ENCODE peak calls at places on chromosome 13, in eight cellular contexts. One of them, this sample, is unnamed.

GRCh38 chr13:45242070-45242469 is 41.2 kb upstream of the KCTD4 start:
- DNase-seq in coronary artery: no peak
- DNase-seq in right lobe of liver: no peak
- DNase-seq in A549: no peak
- DNase-seq in bronchial epithelial cell: peak; percentile 76
- DNase-seq in astrocyte: no peak
- DNase-seq in ascending aorta: no peak
- DNase-seq in activated CD8-positive, alpha-beta T cell treated with anti-CD3 and anti-CD28 coated beads for 36 hours: no peak
- DNase-seq in this sample: no peak

GRCh38 chr13:100611678-100612492 is 23.3 kb upstream of the GGACT start:
- DNase-seq in activated CD8-positive, alpha-beta T cell treated with anti-CD3 and anti-CD28 coated beads for 36 hours: no peak
- DNase-seq in right lobe of liver: no peak
- DNase-seq in bronchial epithelial cell: peak; percentile 77
- DNase-seq in coronary artery: no peak
- DNase-seq in astrocyte: peak; percentile 48
- DNase-seq in A549: no peak
- DNase-seq in ascending aorta: no peak
- DNase-seq in this sample: no peak

GRCh38 chr13:42548731-42549554 is 25.0 kb upstream of the TNFSF11 start:
- DNase-seq in coronary artery: no peak
- DNase-seq in ascending aorta: peak; percentile 66
- DNase-seq in right lobe of liver: no peak
- DNase-seq in A549: no peak
- DNase-seq in astrocyte: peak; percentile 37
- DNase-seq in activated CD8-positive, alpha-beta T cell treated with anti-CD3 and anti-CD28 coated beads for 36 hours: peak; percentile 6
- DNase-seq in bronchial epithelial cell: no peak
- DNase-seq in this sample: no peak

GRCh38 chr13:48235100-48235813 is 2.3 kb downstream of the ITM2B start:
- DNase-seq in activated CD8-positive, alpha-beta T cell treated with anti-CD3 and anti-CD28 coated beads for 36 hours: no peak
- DNase-seq in bronchial epithelial cell: peak; percentile 54
- DNase-seq in ascending aorta: no peak
- DNase-seq in astrocyte: peak; percentile 42
- DNase-seq in coronary artery: no peak
- DNase-seq in A549: no peak
- DNase-seq in right lobe of liver: no peak
- DNase-seq in this sample: no peak

GRCh38 chr13:99565478-99566124 is 64.3 kb downstream of the TM9SF2 start:
- DNase-seq in astrocyte: no peak
- DNase-seq in coronary artery: no peak
- DNase-seq in A549: no peak
- DNase-seq in ascending aorta: no peak
- DNase-seq in activated CD8-positive, alpha-beta T cell treated with anti-CD3 and anti-CD28 coated beads for 36 hours: no peak
- DNase-seq in right lobe of liver: no peak
- DNase-seq in bronchial epithelial cell: no peak
- DNase-seq in this sample: no peak

GRCh38 chr13:50805805-50806204 is 37.7 kb downstream of the DLEU7 start:
- DNase-seq in coronary artery: no peak
- DNase-seq in A549: no peak
- DNase-seq in ascending aorta: no peak
- DNase-seq in astrocyte: peak; percentile 2
- DNase-seq in activated CD8-positive, alpha-beta T cell treated with anti-CD3 and anti-CD28 coated beads for 36 hours: no peak
- DNase-seq in right lobe of liver: no peak
- DNase-seq in bronchial epithelial cell: peak; percentile 20
- DNase-seq in this sample: no peak

GRCh38 chr13:58004761-58005160 is 373.2 kb downstream of the PCDH17 start:
- DNase-seq in bronchial epithelial cell: no peak
- DNase-seq in right lobe of liver: no peak
- DNase-seq in ascending aorta: no peak
- DNase-seq in astrocyte: no peak
- DNase-seq in activated CD8-positive, alpha-beta T cell treated with anti-CD3 and anti-CD28 coated beads for 36 hours: no peak
- DNase-seq in coronary artery: no peak
- DNase-seq in A549: no peak
- DNase-seq in this sample: no peak

GRCh38 chr13:46185634-46186033 is 3.7 kb upstream of the LCP1 start:
- DNase-seq in coronary artery: no peak
- DNase-seq in astrocyte: no peak
- DNase-seq in A549: no peak
- DNase-seq in right lobe of liver: no peak
- DNase-seq in activated CD8-positive, alpha-beta T cell treated with anti-CD3 and anti-CD28 coated beads for 36 hours: no peak
- DNase-seq in bronchial epithelial cell: no peak
- DNase-seq in ascending aorta: no peak
- DNase-seq in this sample: no peak

GRCh38 chr13:77172650-77173049 is 145.7 kb upstream of the FBXL3 start:
- DNase-seq in astrocyte: no peak
- DNase-seq in A549: no peak
- DNase-seq in bronchial epithelial cell: no peak
- DNase-seq in activated CD8-positive, alpha-beta T cell treated with anti-CD3 and anti-CD28 coated beads for 36 hours: no peak
- DNase-seq in right lobe of liver: no peak
- DNase-seq in ascending aorta: no peak
- DNase-seq in coronary artery: no peak
- DNase-seq in this sample: no peak

GRCh38 chr13:24407844-24408243 is 98.5 kb downstream of the C1QTNF9 start:
- DNase-seq in bronchial epithelial cell: no peak
- DNase-seq in activated CD8-positive, alpha-beta T cell treated with anti-CD3 and anti-CD28 coated beads for 36 hours: no peak
- DNase-seq in A549: no peak
- DNase-seq in right lobe of liver: no peak
- DNase-seq in coronary artery: no peak
- DNase-seq in astrocyte: no peak
- DNase-seq in ascending aorta: no peak
- DNase-seq in this sample: no peak
- TF ChIP-seq CTCF in bronchial epithelial cell: no peak
- TF ChIP-seq CTCF in activated CD8-positive, alpha-beta T cell treated with anti-CD3 and anti-CD28 coated beads for 36 hours: peak; percentile 24
- TF ChIP-seq CTCF in A549: no peak
- TF ChIP-seq CTCF in right lobe of liver: no peak
- TF ChIP-seq CTCF in coronary artery: no peak
- TF ChIP-seq CTCF in astrocyte: no peak
- TF ChIP-seq CTCF in ascending aorta: no peak
- TF ChIP-seq CTCF in this sample: no peak

DNA sequence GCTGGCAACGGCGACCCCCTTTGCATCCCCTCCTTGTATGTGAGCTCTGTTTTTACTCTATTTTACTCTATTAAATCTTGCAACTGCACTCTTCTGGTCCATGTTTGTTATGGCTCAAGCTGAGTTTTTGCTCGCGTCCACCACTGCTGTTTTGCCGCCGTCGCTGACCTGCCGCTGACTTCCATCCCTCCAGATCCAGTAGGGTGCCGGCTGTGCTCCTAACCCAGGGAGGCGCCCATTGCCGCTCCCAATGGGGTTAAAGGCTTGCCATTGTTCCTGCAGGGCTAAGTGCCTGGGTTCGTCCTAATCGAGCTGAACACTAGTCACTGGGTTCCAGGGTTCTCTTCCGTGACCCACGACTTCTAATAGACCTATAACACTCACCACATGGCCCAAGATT is 2704.4 kb downstream of the PCDH9 start:
- DNase-seq in activated CD8-positive, alpha-beta T cell treated with anti-CD3 and anti-CD28 coated beads for 36 hours: no peak
- DNase-seq in astrocyte: no peak
- DNase-seq in bronchial epithelial cell: no peak
- DNase-seq in right lobe of liver: no peak
- DNase-seq in coronary artery: no peak
- DNase-seq in A549: no peak
- DNase-seq in ascending aorta: no peak
- DNase-seq in this sample: no peak
- TF ChIP-seq CTCF in activated CD8-positive, alpha-beta T cell treated with anti-CD3 and anti-CD28 coated beads for 36 hours: no peak
- TF ChIP-seq CTCF in astrocyte: no peak
- TF ChIP-seq CTCF in bronchial epithelial cell: no peak
- TF ChIP-seq CTCF in right lobe of liver: no peak
- TF ChIP-seq CTCF in coronary artery: no peak
- TF ChIP-seq CTCF in A549: no peak
- TF ChIP-seq CTCF in ascending aorta: no peak
- TF ChIP-seq CTCF in this sample: no peak

GRCh38 chr13:66111628-66112027 is 1118.5 kb downstream of the PCDH9 start:
- DNase-seq in activated CD8-positive, alpha-beta T cell treated with anti-CD3 and anti-CD28 coated beads for 36 hours: no peak
- DNase-seq in ascending aorta: no peak
- DNase-seq in coronary artery: no peak
- DNase-seq in bronchial epithelial cell: no peak
- DNase-seq in astrocyte: no peak
- DNase-seq in right lobe of liver: no peak
- DNase-seq in A549: no peak
- DNase-seq in this sample: no peak
- TF ChIP-seq CTCF in activated CD8-positive, alpha-beta T cell treated with anti-CD3 and anti-CD28 coated beads for 36 hours: no peak
- TF ChIP-seq CTCF in ascending aorta: no peak
- TF ChIP-seq CTCF in coronary artery: no peak
- TF ChIP-seq CTCF in bronchial epithelial cell: no peak
- TF ChIP-seq CTCF in astrocyte: no peak
- TF ChIP-seq CTCF in right lobe of liver: no peak
- TF ChIP-seq CTCF in A549: no peak
- TF ChIP-seq CTCF in this sample: no peak

DNA sequence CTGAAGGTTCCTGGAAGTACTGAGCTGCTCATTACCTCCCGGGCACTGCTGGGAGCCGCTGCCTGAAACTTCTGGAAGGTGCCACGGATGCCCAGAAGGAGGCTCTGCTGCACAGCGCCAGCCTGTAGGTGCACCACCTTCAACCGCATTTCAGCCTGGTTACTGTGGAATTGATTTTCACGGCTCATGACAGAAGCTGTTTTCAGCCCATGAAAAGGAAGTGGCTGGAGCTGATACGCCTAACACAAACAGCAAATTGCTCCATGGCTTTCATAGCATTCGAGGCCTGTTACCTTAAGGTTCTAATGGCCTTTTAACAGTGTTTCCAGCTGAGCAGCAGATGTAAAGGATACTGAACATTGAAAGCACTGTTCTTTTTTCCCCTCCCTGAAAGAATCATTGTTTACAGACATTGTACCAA is 22.0 kb downstream of the GPC6 start:
- DNase-seq in right lobe of liver: peak; percentile 82
- DNase-seq in coronary artery: no peak
- DNase-seq in activated CD8-positive, alpha-beta T cell treated with anti-CD3 and anti-CD28 coated beads for 36 hours: no peak
- DNase-seq in ascending aorta: peak; percentile 75
- DNase-seq in A549: no peak
- DNase-seq in bronchial epithelial cell: no peak
- DNase-seq in astrocyte: peak; percentile 66
- DNase-seq in this sample: peak; percentile 81
- TF ChIP-seq CTCF in right lobe of liver: peak; percentile 50
- TF ChIP-seq CTCF in coronary artery: peak; percentile 16
- TF ChIP-seq CTCF in activated CD8-positive, alpha-beta T cell treated with anti-CD3 and anti-CD28 coated beads for 36 hours: no peak
- TF ChIP-seq CTCF in ascending aorta: peak; percentile 33
- TF ChIP-seq CTCF in A549: peak; percentile 16
- TF ChIP-seq CTCF in bronchial epithelial cell: peak; percentile 30
- TF ChIP-seq CTCF in astrocyte: peak; percentile 52
- TF ChIP-seq CTCF in this sample: peak; percentile 43

GRCh38 chr13:49546559-49546958 is 38.8 kb downstream of the RCBTB1 start:
- DNase-seq in coronary artery: no peak
- DNase-seq in right lobe of liver: no peak
- DNase-seq in ascending aorta: no peak
- DNase-seq in astrocyte: no peak
- DNase-seq in bronchial epithelial cell: no peak
- DNase-seq in A549: no peak
- DNase-seq in activated CD8-positive, alpha-beta T cell treated with anti-CD3 and anti-CD28 coated beads for 36 hours: no peak
- DNase-seq in this sample: no peak

GRCh38 chr13:49545661-49546060 is 39.7 kb downstream of the RCBTB1 start:
- DNase-seq in bronchial epithelial cell: no peak
- DNase-seq in activated CD8-positive, alpha-beta T cell treated with anti-CD3 and anti-CD28 coated beads for 36 hours: no peak
- DNase-seq in ascending aorta: no peak
- DNase-seq in right lobe of liver: no peak
- DNase-seq in astrocyte: no peak
- DNase-seq in A549: no peak
- DNase-seq in coronary artery: no peak
- DNase-seq in this sample: no peak

GRCh38 chr13:49551245-49551644 is 34.1 kb downstream of the RCBTB1 start:
- DNase-seq in ascending aorta: no peak
- DNase-seq in astrocyte: no peak
- DNase-seq in bronchial epithelial cell: no peak
- DNase-seq in activated CD8-positive, alpha-beta T cell treated with anti-CD3 and anti-CD28 coated beads for 36 hours: no peak
- DNase-seq in right lobe of liver: no peak
- DNase-seq in A549: no peak
- DNase-seq in coronary artery: no peak
- DNase-seq in this sample: no peak

GRCh38 chr13:49553888-49554287 is 31.5 kb downstream of the RCBTB1 start:
- DNase-seq in coronary artery: no peak
- DNase-seq in A549: no peak
- DNase-seq in astrocyte: no peak
- DNase-seq in right lobe of liver: no peak
- DNase-seq in activated CD8-positive, alpha-beta T cell treated with anti-CD3 and anti-CD28 coated beads for 36 hours: no peak
- DNase-seq in ascending aorta: no peak
- DNase-seq in bronchial epithelial cell: no peak
- DNase-seq in this sample: no peak

DNA sequence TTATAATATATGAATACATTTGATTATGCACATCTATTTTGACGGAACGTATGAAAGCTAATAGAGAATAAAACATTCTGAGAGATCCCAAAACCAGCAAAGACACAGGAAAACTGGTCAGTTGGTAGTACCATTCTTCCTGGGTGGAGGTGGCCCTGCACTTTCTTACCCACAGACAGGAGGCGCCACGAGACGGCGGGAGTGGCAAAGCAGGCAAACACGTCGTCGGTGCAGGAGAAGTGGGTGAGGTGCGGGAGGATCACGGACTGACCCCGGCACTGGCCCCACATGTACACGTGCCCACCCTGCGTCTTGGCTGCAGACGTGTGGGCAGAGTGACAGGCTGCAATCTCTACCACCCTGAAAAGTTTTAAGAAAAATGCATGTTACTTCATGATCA is 36.1 kb downstream of the RCBTB1 start:
- DNase-seq in activated CD8-positive, alpha-beta T cell treated with anti-CD3 and anti-CD28 coated beads for 36 hours: no peak
- DNase-seq in bronchial epithelial cell: no peak
- DNase-seq in astrocyte: no peak
- DNase-seq in ascending aorta: no peak
- DNase-seq in right lobe of liver: no peak
- DNase-seq in A549: no peak
- DNase-seq in coronary artery: no peak
- DNase-seq in this sample: no peak
- TF ChIP-seq CTCF in activated CD8-positive, alpha-beta T cell treated with anti-CD3 and anti-CD28 coated beads for 36 hours: no peak
- TF ChIP-seq CTCF in bronchial epithelial cell: peak; percentile 14
- TF ChIP-seq CTCF in astrocyte: no peak
- TF ChIP-seq CTCF in ascending aorta: no peak
- TF ChIP-seq CTCF in right lobe of liver: no peak
- TF ChIP-seq CTCF in A549: no peak
- TF ChIP-seq CTCF in coronary artery: no peak
- TF ChIP-seq CTCF in this sample: no peak

GRCh38 chr13:34345601-34345939 is 527.6 kb downstream of the RFC3 start:
- DNase-seq in bronchial epithelial cell: no peak
- DNase-seq in A549: no peak
- DNase-seq in coronary artery: no peak
- DNase-seq in astrocyte: no peak
- DNase-seq in right lobe of liver: no peak
- DNase-seq in activated CD8-positive, alpha-beta T cell treated with anti-CD3 and anti-CD28 coated beads for 36 hours: no peak
- DNase-seq in ascending aorta: no peak
- DNase-seq in this sample: no peak

GRCh38 chr13:34347784-34348573 is 530.0 kb downstream of the RFC3 start:
- DNase-seq in astrocyte: no peak
- DNase-seq in bronchial epithelial cell: peak; percentile 83
- DNase-seq in activated CD8-positive, alpha-beta T cell treated with anti-CD3 and anti-CD28 coated beads for 36 hours: no peak
- DNase-seq in right lobe of liver: no peak
- DNase-seq in A549: no peak
- DNase-seq in ascending aorta: no peak
- DNase-seq in coronary artery: no peak
- DNase-seq in this sample: no peak

GRCh38 chr13:34346626-34347025 is 528.7 kb downstream of the RFC3 start:
- DNase-seq in A549: no peak
- DNase-seq in coronary artery: no peak
- DNase-seq in ascending aorta: no peak
- DNase-seq in right lobe of liver: no peak
- DNase-seq in activated CD8-positive, alpha-beta T cell treated with anti-CD3 and anti-CD28 coated beads for 36 hours: no peak
- DNase-seq in bronchial epithelial cell: no peak
- DNase-seq in astrocyte: peak; percentile 54
- DNase-seq in this sample: no peak

GRCh38 chr13:34351134-34351533 is 533.2 kb downstream of the RFC3 start:
- DNase-seq in right lobe of liver: no peak
- DNase-seq in coronary artery: no peak
- DNase-seq in ascending aorta: no peak
- DNase-seq in A549: no peak
- DNase-seq in astrocyte: no peak
- DNase-seq in bronchial epithelial cell: no peak
- DNase-seq in activated CD8-positive, alpha-beta T cell treated with anti-CD3 and anti-CD28 coated beads for 36 hours: no peak
- DNase-seq in this sample: no peak

GRCh38 chr13:34349091-34349722 is 531.3 kb downstream of the RFC3 start:
- DNase-seq in A549: no peak
- DNase-seq in coronary artery: no peak
- DNase-seq in right lobe of liver: no peak
- DNase-seq in bronchial epithelial cell: peak; percentile 58
- DNase-seq in activated CD8-positive, alpha-beta T cell treated with anti-CD3 and anti-CD28 coated beads for 36 hours: no peak
- DNase-seq in astrocyte: peak; percentile 100
- DNase-seq in ascending aorta: no peak
- DNase-seq in this sample: no peak
- TF ChIP-seq CTCF in A549: no peak
- TF ChIP-seq CTCF in coronary artery: no peak
- TF ChIP-seq CTCF in right lobe of liver: no peak
- TF ChIP-seq CTCF in bronchial epithelial cell: no peak
- TF ChIP-seq CTCF in activated CD8-positive, alpha-beta T cell treated with anti-CD3 and anti-CD28 coated beads for 36 hours: no peak
- TF ChIP-seq CTCF in astrocyte: no peak
- TF ChIP-seq CTCF in ascending aorta: no peak
- TF ChIP-seq CTCF in this sample: no peak

This sample was measured in upper lobe of right lung.